ENCODE peak calls at places on chromosomes 1 and 21, in five cellular contexts. One of them, this sample, is unnamed.

GRCh38 chr1:175933801-175934200 is 190.4 kb upstream of the TNR start:
- DNase-seq in K562: no peak
- DNase-seq in GM23338: peak; percentile 79
- DNase-seq in HepG2: peak; percentile 13
- DNase-seq in GM12878: no peak
- DNase-seq in this sample: no peak

GRCh38 chr1:239924741-239925350 is 166.8 kb upstream of the FMN2 start:
- DNase-seq in K562: no peak
- DNase-seq in GM23338: no peak
- DNase-seq in HepG2: no peak
- DNase-seq in GM12878: no peak
- DNase-seq in this sample: no peak

GRCh38 chr1:54069792-54070548 is 16.6 kb downstream of the TCEANC2 start:
- DNase-seq in K562: peak; percentile 70
- DNase-seq in GM23338: peak; percentile 56
- DNase-seq in HepG2: peak; percentile 71
- DNase-seq in GM12878: no peak
- DNase-seq in this sample: peak; percentile 45

GRCh38 chr1:115214098-115214497 is 124.0 kb downstream of the NGF start:
- DNase-seq in K562: no peak
- DNase-seq in GM23338: no peak
- DNase-seq in HepG2: no peak
- DNase-seq in GM12878: no peak
- DNase-seq in this sample: no peak

GRCh38 chr1:154989195-154989860 is 4.1 kb upstream of the LENEP start:
- DNase-seq in K562: no peak
- DNase-seq in GM23338: no peak
- DNase-seq in HepG2: no peak
- DNase-seq in GM12878: no peak
- DNase-seq in this sample: no peak

GRCh38 chr1:188670837-188671236 is 1806.8 kb downstream of the BRINP3 start:
- DNase-seq in K562: no peak
- DNase-seq in GM23338: no peak
- DNase-seq in HepG2: peak; percentile 4
- DNase-seq in GM12878: no peak
- DNase-seq in this sample: peak; percentile 53

GRCh38 chr1:92975551-92976232 is 14.4 kb upstream of the DIPK1A start:
- DNase-seq in K562: no peak
- DNase-seq in GM23338: no peak
- DNase-seq in HepG2: no peak
- DNase-seq in GM12878: peak; percentile 97
- DNase-seq in this sample: no peak

GRCh38 chr1:33337994-33338494 is 17.1 kb upstream of the A3GALT2 start:
- DNase-seq in K562: no peak
- DNase-seq in GM23338: no peak
- DNase-seq in HepG2: peak; percentile 52
- DNase-seq in GM12878: no peak
- DNase-seq in this sample: no peak

GRCh38 chr21:37098756-37099155 is 25.7 kb downstream of the TTC3 start:
- DNase-seq in K562: no peak
- DNase-seq in GM23338: no peak
- DNase-seq in HepG2: no peak
- DNase-seq in GM12878: no peak
- DNase-seq in this sample: no peak

GRCh38 chr1:183609313-183609712 is 19.1 kb upstream of the NCF2 start:
- DNase-seq in K562: peak; percentile 27
- DNase-seq in GM23338: peak; percentile 31
- DNase-seq in HepG2: peak; percentile 43
- DNase-seq in GM12878: no peak
- DNase-seq in this sample: peak; percentile 67

GRCh38 chr1:94418664-94419655 is 771 bp downstream of the ABCD3 start:
- DNase-seq in K562: peak; percentile 32
- DNase-seq in GM23338: peak; percentile 50
- DNase-seq in HepG2: no peak
- DNase-seq in GM12878: no peak
- DNase-seq in this sample: peak; percentile 15

GRCh38 chr1:234676103-234676594 is 66.2 kb upstream of the IRF2BP2 start:
- DNase-seq in K562: peak; percentile 84
- DNase-seq in GM23338: peak; percentile 91
- DNase-seq in HepG2: peak; percentile 52
- DNase-seq in GM12878: no peak
- DNase-seq in this sample: peak; percentile 65

GRCh38 chr1:116919802-116920201 is 10.1 kb downstream of the PTGFRN start:
- DNase-seq in K562: peak; percentile 55
- DNase-seq in GM23338: no peak
- DNase-seq in HepG2: peak; percentile 18
- DNase-seq in GM12878: no peak
- DNase-seq in this sample: no peak

GRCh38 chr1:16915627-16915973 is 6.1 kb upstream of the CROCC start:
- DNase-seq in K562: no peak
- DNase-seq in GM23338: peak; percentile 65
- DNase-seq in HepG2: no peak
- DNase-seq in GM12878: no peak
- DNase-seq in this sample: no peak

GRCh38 chr1:226625832-226626576 is 77.4 kb downstream of the STUM start:
- DNase-seq in K562: no peak
- DNase-seq in GM23338: no peak
- DNase-seq in HepG2: no peak
- DNase-seq in GM12878: no peak
- DNase-seq in this sample: no peak

GRCh38 chr1:36560177-36560576 is 77.5 kb upstream of the CSF3R start:
- DNase-seq in K562: no peak
- DNase-seq in GM23338: no peak
- DNase-seq in HepG2: no peak
- DNase-seq in GM12878: no peak
- DNase-seq in this sample: no peak

GRCh38 chr1:57796609-57797008 is 372.7 kb upstream of the DAB1 start:
- DNase-seq in K562: no peak
- DNase-seq in GM23338: no peak
- DNase-seq in HepG2: no peak
- DNase-seq in GM12878: no peak
- DNase-seq in this sample: no peak

GRCh38 chr1:155466996-155467395 is 95.6 kb downstream of the ASH1L start:
- DNase-seq in K562: no peak
- DNase-seq in GM23338: no peak
- DNase-seq in HepG2: no peak
- DNase-seq in GM12878: no peak
- DNase-seq in this sample: peak; percentile 24

GRCh38 chr1:46173361-46173856 is 1.5 kb upstream of the TSPAN1 start:
- DNase-seq in K562: peak; percentile 59
- DNase-seq in GM23338: peak; percentile 56
- DNase-seq in HepG2: no peak
- DNase-seq in GM12878: no peak
- DNase-seq in this sample: no peak

GRCh38 chr1:246365708-246366107 is 141.4 kb downstream of the SMYD3 start:
- DNase-seq in K562: no peak
- DNase-seq in GM23338: no peak
- DNase-seq in HepG2: no peak
- DNase-seq in GM12878: no peak
- DNase-seq in this sample: no peak

GRCh38 chr1:200316148-200316803 is 93.6 kb downstream of the ZNF281 start:
- DNase-seq in K562: no peak
- DNase-seq in GM23338: no peak
- DNase-seq in HepG2: no peak
- DNase-seq in GM12878: no peak
- DNase-seq in this sample: no peak

GRCh38 chr1:41404308-41404755 is 43.1 kb downstream of the FOXO6 start:
- DNase-seq in K562: no peak
- DNase-seq in GM23338: peak; percentile 90
- DNase-seq in HepG2: no peak
- DNase-seq in GM12878: no peak
- DNase-seq in this sample: peak; percentile 36

DNA sequence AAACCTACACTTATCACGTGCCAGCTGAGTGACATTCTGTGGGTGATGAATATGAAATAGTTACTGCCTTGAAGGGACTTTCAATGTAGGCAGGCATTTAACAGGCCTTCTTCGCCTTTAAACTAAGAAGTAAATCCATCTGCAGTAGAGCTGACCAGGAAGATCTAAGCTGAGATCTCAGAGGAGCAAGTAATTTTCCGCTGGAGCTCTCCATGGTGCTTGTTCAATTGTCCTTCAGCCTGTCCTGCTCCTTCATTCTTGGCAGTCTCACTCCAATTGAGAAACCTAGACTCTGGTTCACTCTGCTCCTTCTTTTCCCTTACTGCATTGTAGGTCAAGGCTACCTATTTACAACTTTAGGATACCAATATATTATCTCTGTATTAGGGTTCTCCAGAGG is 183.5 kb downstream of the HMCN1 start:
- DNase-seq in K562: peak; percentile 8
- DNase-seq in GM23338: peak; percentile 68
- DNase-seq in HepG2: no peak
- DNase-seq in GM12878: no peak
- DNase-seq in this sample: peak; percentile 14
- TF ChIP-seq JUNB in K562: no peak
- TF ChIP-seq JUNB in GM23338: no peak
- TF ChIP-seq JUNB in HepG2: no peak
- TF ChIP-seq JUNB in GM12878: no peak
- TF ChIP-seq JUNB in this sample: no peak

GRCh38 chr21:33699277-33699676 is 57.0 kb downstream of the ITSN1 start:
- DNase-seq in K562: no peak
- DNase-seq in GM23338: no peak
- DNase-seq in HepG2: no peak
- DNase-seq in GM12878: no peak
- DNase-seq in this sample: no peak

GRCh38 chr21:33703750-33704606 is 61.7 kb downstream of the ITSN1 start:
- DNase-seq in K562: no peak
- DNase-seq in GM23338: peak; percentile 49
- DNase-seq in HepG2: no peak
- DNase-seq in GM12878: no peak
- DNase-seq in this sample: no peak

GRCh38 chr21:33695785-33696184 is 53.5 kb downstream of the ITSN1 start:
- DNase-seq in K562: no peak
- DNase-seq in GM23338: no peak
- DNase-seq in HepG2: no peak
- DNase-seq in GM12878: no peak
- DNase-seq in this sample: no peak

GRCh38 chr21:33698088-33698487 is 55.8 kb downstream of the ITSN1 start:
- DNase-seq in K562: no peak
- DNase-seq in GM23338: no peak
- DNase-seq in HepG2: no peak
- DNase-seq in GM12878: no peak
- DNase-seq in this sample: no peak

DNA sequence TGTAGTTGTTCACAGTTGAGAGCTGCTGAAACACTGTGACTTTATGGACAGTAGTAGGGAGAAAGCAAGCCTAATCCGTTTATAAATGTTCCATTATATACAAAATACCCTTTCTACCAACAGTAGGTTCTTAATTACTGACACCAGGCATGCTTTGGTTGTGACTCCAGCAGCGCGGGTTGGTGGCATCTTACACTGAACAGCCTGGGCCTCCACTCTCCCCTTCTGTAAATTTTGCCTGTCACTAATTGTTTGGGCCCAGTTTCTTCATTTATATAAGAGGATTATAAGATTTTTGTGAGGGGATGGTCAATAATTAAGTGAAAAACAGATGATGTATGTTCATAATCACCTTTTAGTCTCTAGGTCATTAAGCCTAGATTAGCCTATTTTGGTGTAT is 58.2 kb downstream of the ITSN1 start:
- DNase-seq in K562: no peak
- DNase-seq in GM23338: no peak
- DNase-seq in HepG2: no peak
- DNase-seq in GM12878: no peak
- DNase-seq in this sample: no peak
- TF ChIP-seq JUNB in K562: no peak
- TF ChIP-seq JUNB in GM23338: no peak
- TF ChIP-seq JUNB in HepG2: no peak
- TF ChIP-seq JUNB in GM12878: no peak
- TF ChIP-seq JUNB in this sample: no peak

DNA sequence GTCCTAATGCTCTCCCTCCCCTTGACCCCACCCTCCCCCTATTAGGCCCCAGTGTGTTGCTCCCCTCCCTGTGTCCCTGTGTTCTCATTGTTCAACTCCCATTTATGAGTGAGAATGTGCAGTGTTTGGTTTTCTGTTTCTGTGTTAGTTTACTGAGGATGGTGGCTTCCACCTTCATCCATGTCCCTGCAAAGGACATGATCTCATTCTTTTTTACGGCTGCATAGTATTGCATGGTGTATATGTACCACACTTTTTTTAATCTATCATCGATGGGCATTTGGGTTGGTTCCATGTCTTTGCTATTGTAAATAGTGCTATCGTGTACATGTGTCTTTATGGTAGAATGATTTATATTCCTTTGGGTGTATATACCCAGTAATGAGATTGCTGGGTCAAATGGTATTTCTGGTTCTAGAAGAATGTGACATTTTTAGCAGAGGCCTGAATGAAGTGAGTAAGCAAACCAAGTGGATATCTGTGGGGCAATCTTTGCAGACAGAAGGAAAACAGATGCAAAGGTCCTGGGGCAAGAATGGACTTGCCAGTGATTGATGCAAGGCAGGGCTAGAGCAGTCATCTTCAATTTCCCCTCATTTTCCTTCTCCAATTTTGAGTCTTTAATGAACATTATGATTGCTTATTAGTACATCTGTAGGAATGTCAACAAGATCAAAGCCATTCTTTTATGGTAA is 50.2 kb downstream of the UBE4B start:
- DNase-seq in K562: no peak
- DNase-seq in GM23338: no peak
- DNase-seq in HepG2: no peak
- DNase-seq in GM12878: no peak
- DNase-seq in this sample: no peak
- TF ChIP-seq JUNB in K562: no peak
- TF ChIP-seq JUNB in GM23338: no peak
- TF ChIP-seq JUNB in HepG2: no peak
- TF ChIP-seq JUNB in GM12878: no peak
- TF ChIP-seq JUNB in this sample: no peak

GRCh38 chr1:24705260-24706073 is 39.8 kb upstream of the CLIC4 start:
- DNase-seq in K562: peak; percentile 99
- DNase-seq in GM23338: peak; percentile 96
- DNase-seq in HepG2: peak; percentile 98
- DNase-seq in GM12878: peak; percentile 82
- DNase-seq in this sample: peak; percentile 91

GRCh38 chr1:24709748-24710416 is 35.4 kb upstream of the CLIC4 start:
- DNase-seq in K562: no peak
- DNase-seq in GM23338: no peak
- DNase-seq in HepG2: no peak
- DNase-seq in GM12878: no peak
- DNase-seq in this sample: no peak

GRCh38 chr1:24704411-24705259 is 40.6 kb upstream of the CLIC4 start:
- DNase-seq in K562: peak; percentile 57
- DNase-seq in GM23338: peak; percentile 58
- DNase-seq in HepG2: no peak
- DNase-seq in GM12878: no peak
- DNase-seq in this sample: peak; percentile 31

GRCh38 chr1:24708938-24709337 is 36.3 kb upstream of the CLIC4 start:
- DNase-seq in K562: no peak
- DNase-seq in GM23338: no peak
- DNase-seq in HepG2: no peak
- DNase-seq in GM12878: no peak
- DNase-seq in this sample: no peak

DNA sequence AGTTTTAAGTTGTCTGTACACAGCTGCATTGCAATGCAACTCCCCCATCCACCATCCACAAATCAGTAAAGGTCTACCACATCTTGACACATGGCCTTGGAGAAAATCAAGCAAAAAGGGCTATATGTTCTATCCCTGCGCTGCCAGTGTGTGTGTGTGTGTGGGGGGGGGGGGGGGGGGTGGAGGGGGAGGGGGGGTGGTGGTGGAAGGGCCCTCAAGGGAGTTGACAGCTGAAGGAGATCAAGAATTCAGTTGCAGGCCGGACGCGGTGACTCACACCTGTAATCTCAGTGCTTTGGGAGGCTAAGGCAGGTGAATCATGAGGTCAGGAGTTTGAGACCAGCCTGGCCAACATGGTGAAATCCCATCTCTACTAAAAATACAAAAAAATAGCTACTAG is 37.6 kb upstream of the CLIC4 start:
- DNase-seq in K562: no peak
- DNase-seq in GM23338: no peak
- DNase-seq in HepG2: no peak
- DNase-seq in GM12878: no peak
- DNase-seq in this sample: peak; percentile 54
- TF ChIP-seq JUNB in K562: no peak
- TF ChIP-seq JUNB in GM23338: no peak
- TF ChIP-seq JUNB in HepG2: no peak
- TF ChIP-seq JUNB in GM12878: no peak
- TF ChIP-seq JUNB in this sample: no peak

This sample was measured in A549.